ENCODE peak calls at places on chromosomes 7 and 10, in eight cellular contexts. K is upper lobe of right lung, J is PC-3, T is A549, A is cardiac muscle cell, P is fibroblast of lung, D is psoas muscle, R is SJSA1. U is an unnamed sample.

GRCh38 chr10:63627376-63627775 is 106.2 kb downstream of the REEP3 start:
- DNase-seq in D (no peak), T (no peak), R (no peak), K (no peak), P (no peak), A (no peak), J (no peak), U (no peak)

GRCh38 chr7:74480861-74481417 is 27.2 kb downstream of the GTF2IRD1 start:
- DNase-seq in D (peak; percentile 78), J (no peak), A (peak; percentile 91), P (peak; percentile 79), R (no peak), K (peak; percentile 89), T (peak; percentile 85), U (peak; percentile 67)

GRCh38 chr10:66782776-66783175 is 143.1 kb upstream of the LRRTM3 start:
- DNase-seq in J (peak; percentile 69), K (no peak), P (peak; percentile 52), R (no peak), T (no peak), D (no peak), A (no peak), U (no peak)

GRCh38 chr7:155984028-155984607 is 171.9 kb upstream of the SHH start:
- DNase-seq in A (no peak), J (no peak), R (peak; percentile 36), P (no peak), T (no peak), K (peak; percentile 49), D (no peak), U (no peak)

GRCh38 chr7:105015631-105015965 is 1.6 kb downstream of the KMT2E start:
- DNase-seq in K (no peak), J (peak; percentile 34), P (peak; percentile 40), A (peak; percentile 45), R (no peak), D (no peak), T (no peak), U (peak; percentile 49)

GRCh38 chr10:97922378-97922758 is 72.7 kb downstream of the GOLGA7B start:
- DNase-seq in R (no peak), J (no peak), K (peak; percentile 44), P (no peak), T (no peak), A (no peak), D (no peak), U (no peak)

GRCh38 chr7:116583653-116584052 is 58.8 kb downstream of the CAV1 start:
- DNase-seq in T (no peak), D (no peak), A (no peak), R (no peak), P (no peak), J (no peak), K (no peak), U (no peak)

GRCh38 chr7:50335795-50336754 is 31.6 kb downstream of the IKZF1 start:
- DNase-seq in J (no peak), T (no peak), R (no peak), K (peak; percentile 73), D (peak; percentile 56), A (no peak), P (no peak), U (peak; percentile 24)

GRCh38 chr7:73904219-73905136 is 43.5 kb downstream of the TMEM270 start:
- DNase-seq in K (peak; percentile 60), P (peak; percentile 56), J (no peak), D (peak; percentile 53), R (no peak), A (no peak), T (no peak), U (no peak)

GRCh38 chr7:153087498-153087897 is 327.9 kb downstream of the ACTR3B start:
- DNase-seq in A (no peak), K (no peak), P (no peak), T (no peak), D (no peak), J (peak; percentile 26), R (no peak), U (no peak)

GRCh38 chr10:80110986-80111385 is 21.5 kb upstream of the PLAC9 start:
- DNase-seq in A (peak; percentile 38), D (no peak), K (no peak), P (no peak), R (no peak), J (no peak), T (no peak), U (no peak)

GRCh38 chr10:12235796-12236195 is 39.8 kb downstream of the CDC123 start:
- DNase-seq in R (no peak), D (no peak), J (no peak), A (no peak), K (no peak), P (peak; percentile 25), T (no peak), U (no peak)
- H3K27ac ChIP-seq in R (no peak overlapping the region), D (no peak overlapping the region), J (no peak overlapping the region), A (peak overlapping the region; percentile 94), K (no peak overlapping the region), P (no peak overlapping the region), T (no peak overlapping the region), U (no peak overlapping the region)

GRCh38 chr10:77910524-77911145 is 15.9 kb downstream of the DLG5 start:
- DNase-seq in A (no peak), K (no peak), P (no peak), R (no peak), T (no peak), J (no peak), D (no peak), U (no peak)

GRCh38 chr10:77907900-77908717 is 18.4 kb downstream of the DLG5 start:
- DNase-seq in J (peak; percentile 77), A (no peak), R (no peak), P (no peak), T (peak; percentile 52), K (no peak), D (no peak), U (no peak)

GRCh38 chr10:77909755-77910375 is 16.7 kb downstream of the DLG5 start:
- DNase-seq in J (peak; percentile 78), K (no peak), T (peak; percentile 76), A (peak; percentile 50), P (peak; percentile 70), D (no peak), R (no peak), U (no peak)

GRCh38 chr10:77906863-77907861 is 19.4 kb downstream of the DLG5 start:
- DNase-seq in P (no peak), A (no peak), D (no peak), T (no peak), R (peak; percentile 55), K (no peak), J (no peak), U (no peak)

DNA sequence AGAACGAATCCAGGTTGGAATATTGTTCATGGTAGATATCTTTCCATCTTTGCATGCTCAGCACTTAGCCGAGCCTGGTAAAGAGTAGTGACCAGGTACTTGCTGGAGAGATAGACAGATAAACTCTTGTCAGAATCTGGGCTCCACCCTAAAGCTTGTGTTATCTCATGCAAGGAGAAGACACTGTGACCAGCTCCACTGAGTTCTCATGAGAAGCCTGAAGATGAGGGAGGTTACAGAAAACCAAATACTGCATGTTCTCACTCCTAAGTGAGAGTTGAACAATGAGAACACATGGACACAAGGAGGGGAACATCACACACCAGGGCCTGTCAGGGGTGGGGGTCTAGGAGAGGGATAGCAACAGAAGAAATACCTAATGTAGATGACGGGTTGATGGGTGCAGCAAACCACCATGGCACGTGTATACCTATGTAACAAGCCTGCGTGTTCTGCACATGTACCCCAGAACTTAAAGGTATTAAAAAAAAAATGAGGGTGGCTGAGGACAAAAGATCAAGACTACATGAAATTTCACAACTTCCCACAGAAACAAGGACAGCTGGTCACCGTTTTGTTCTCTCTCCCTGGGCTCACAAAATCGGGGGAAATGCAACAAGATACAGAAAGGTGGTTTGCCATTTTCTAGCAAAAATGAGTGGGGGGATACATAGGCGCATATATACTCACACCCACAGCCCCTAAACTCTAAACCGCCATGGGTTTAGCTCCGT is 17.4 kb downstream of the DLG5 start:
- DNase-seq in K (no peak), D (no peak), T (no peak), P (no peak), R (no peak), A (no peak), J (no peak), U (no peak)
- H3K9me3 ChIP-seq in K (no peaks in the 10 kb centered on the region), D (no peaks in the 10 kb centered on the region), T (no peaks in the 10 kb centered on the region), P (no peaks in the 10 kb centered on the region), R (no peaks in the 10 kb centered on the region), A (no peaks in the 10 kb centered on the region), J (no peaks in the 10 kb centered on the region), U (no peaks in the 10 kb centered on the region)

DNA sequence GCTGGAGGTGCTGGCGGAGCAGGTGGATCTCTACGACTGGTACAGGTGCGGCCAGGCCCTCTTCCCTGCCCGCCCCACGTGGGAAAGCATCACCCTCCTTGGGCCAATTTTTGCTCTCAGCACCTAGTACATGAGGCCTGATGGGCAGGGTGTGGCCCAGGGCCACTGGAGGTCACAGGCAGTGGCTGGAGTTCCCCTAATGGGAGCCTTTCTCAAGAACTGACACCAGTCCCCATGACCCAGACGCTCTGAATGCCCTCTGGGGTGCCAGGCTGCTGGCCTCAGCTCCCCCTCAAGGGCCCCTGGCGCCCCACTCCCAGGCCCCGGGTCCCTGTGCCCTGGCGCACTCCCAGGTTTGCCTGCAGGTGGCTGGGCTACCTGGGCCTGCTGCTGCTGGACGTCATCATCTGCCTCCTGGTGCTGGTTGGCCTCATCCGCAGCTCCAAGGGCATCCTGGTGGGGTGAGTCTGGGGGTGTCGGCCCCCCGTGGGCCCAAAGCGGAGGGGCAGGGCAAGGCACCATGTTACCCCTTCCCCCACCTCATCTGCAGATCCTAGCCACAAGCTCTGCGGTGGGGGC is 15.9 kb downstream of the TTYH3 start:
- DNase-seq in A (no peak), P (no peak), J (no peak), R (no peak), D (no peak), T (no peak), K (peak; percentile 64), U (no peak)
- H3K4me3 ChIP-seq in A (no peak overlapping the region), P (no peak overlapping the region), J (no peak overlapping the region), R (no peak overlapping the region), D (no peak overlapping the region), T (no peak overlapping the region), K (no peak overlapping the region), U (no peak overlapping the region)

GRCh38 chr7:92623544-92623943 is 33.4 kb upstream of the FAM133B start:
- DNase-seq in J (no peak), K (no peak), A (no peak), R (no peak), P (no peak), D (no peak), T (no peak), U (no peak)

GRCh38 chr7:92624298-92624996 is 34.3 kb upstream of the FAM133B start:
- DNase-seq in A (no peak), J (no peak), K (no peak), R (no peak), P (no peak), T (no peak), D (no peak), U (no peak)

GRCh38 chr7:92622680-92623079 is 32.5 kb upstream of the FAM133B start:
- DNase-seq in P (no peak), D (no peak), J (no peak), A (no peak), R (no peak), T (no peak), K (no peak), U (peak; percentile 30)

GRCh38 chr7:92621641-92622429 is 31.6 kb upstream of the FAM133B start:
- DNase-seq in P (peak; percentile 35), R (no peak), A (no peak), T (no peak), J (no peak), D (no peak), K (no peak), U (peak; percentile 59)

DNA sequence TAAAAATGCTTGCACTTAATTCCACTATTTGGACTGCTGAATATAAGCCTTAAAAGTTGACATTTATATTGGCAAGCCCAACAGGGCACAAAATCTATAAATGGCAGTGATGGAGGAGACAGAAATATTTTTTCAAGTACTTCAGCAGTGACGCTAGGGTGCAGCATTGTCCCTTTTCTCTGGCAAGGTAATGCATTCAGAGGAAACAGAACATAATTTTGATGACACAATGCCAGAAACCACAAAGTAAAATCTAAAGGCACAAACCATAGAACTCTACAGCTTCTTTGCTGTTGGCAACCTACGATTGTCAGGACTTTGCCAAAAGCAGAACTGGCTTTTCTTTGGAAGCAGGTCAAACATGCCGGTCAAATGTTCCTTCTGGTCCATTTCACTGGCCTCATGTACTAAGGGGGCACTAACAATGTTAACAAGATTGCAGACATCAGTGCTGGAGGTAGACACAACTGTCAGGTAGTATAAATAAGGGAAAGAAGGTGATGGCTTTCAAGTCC is 30.9 kb upstream of the FAM133B start:
- DNase-seq in D (peak; percentile 52), K (no peak), R (peak; percentile 77), A (peak; percentile 97), P (peak; percentile 94), J (peak; percentile 88), T (peak; percentile 85), U (peak; percentile 83)
- H3K27ac ChIP-seq in D (peak overlapping the region; percentile 1), K (peak overlapping the region; percentile 2), R (peak overlapping the region; percentile 59), A (peak overlapping the region; percentile 87), P (peak overlapping the region; percentile 5), J (peak overlapping the region; percentile 36), T (peak overlapping the region; percentile 50), U (peak overlapping the region; percentile 51)

U was measured in SJCRH30.